ENCODE peak calls at places on chromosomes 7 and 10, in five cellular contexts. K, C, X, V and S are unnamed samples.

GRCh38 chr7:3260425-3260762 is 40.7 kb upstream of the SDK1 start:
- DNase-seq in K (no peak), C (no peak), X (peak; percentile 35), V (no peak), S (no peak)

GRCh38 chr7:10560497-10560896 is 413.2 kb upstream of the PHF14 start:
- DNase-seq in K (no peak), C (no peak), X (no peak), V (no peak), S (no peak)

GRCh38 chr10:35857860-35858259 is 215.8 kb upstream of the FZD8 start:
- DNase-seq in K (no peak), C (no peak), X (no peak), V (no peak), S (no peak)

GRCh38 chr7:95190515-95190914 is 133.8 kb downstream of the PON1 start:
- DNase-seq in K (no peak), C (no peak), X (no peak), V (no peak), S (no peak)

GRCh38 chr7:1668486-1668931 is 1.6 kb upstream of the ELFN1 start:
- DNase-seq in K (no peak), C (peak; percentile 78), X (no peak), V (no peak), S (no peak)

GRCh38 chr10:74813371-74813770 is 13.0 kb upstream of the KAT6B start:
- DNase-seq in K (no peak), C (no peak), X (no peak), V (no peak), S (no peak)

GRCh38 chr7:13067036-13067435 is 379.6 kb downstream of the ARL4A start:
- DNase-seq in K (no peak), C (no peak), X (no peak), V (no peak), S (no peak)

GRCh38 chr10:92517034-92517655 is 56.7 kb downstream of the IDE start:
- DNase-seq in K (peak; percentile 85), C (no peak), X (peak; percentile 56), V (peak; percentile 27), S (peak; percentile 1)

GRCh38 chr10:117673208-117673607 is 130.7 kb downstream of the EMX2 start:
- DNase-seq in K (no peak), C (no peak), X (no peak), V (no peak), S (no peak)